ENCODE peak calls at places on chromosomes 5 and 9, in five cellular contexts. F, K, D, B and G are unnamed samples.

GRCh38 chr9:28853487-28853886 is 1280.2 kb upstream of the C9orf72 start:
- DNase-seq in B (no peak), F (no peak), D (peak), K (no peak), G (no peak)

GRCh38 chr9:35958104-35958825 is at the start of gene OR2S2:
- DNase-seq in B (no peak), K (no peak), D (no peak), F (no peak), G (no peak)

GRCh38 chr5:32298056-32298420 is 14.7 kb downstream of the MTMR12 start:
- DNase-seq in F (no peak), B (no peak), D (no peak), K (no peak), G (peak)

GRCh38 chr5:67299317-67299716 is 102.7 kb upstream of the CD180 start:
- DNase-seq in K (no peak), F (peak), B (no peak), D (no peak), G (no peak)

GRCh38 chr9:35258665-35259474 is 97.1 kb downstream of the UNC13B start:
- DNase-seq in F (peak), D (peak), K (peak), B (peak), G (peak)

GRCh38 chr9:116959775-116960174 is 272.7 kb downstream of the TRIM32 start:
- DNase-seq in B (no peak), K (no peak), F (no peak), D (no peak), G (no peak)

GRCh38 chr5:151094054-151094858 is 13.4 kb upstream of the TNIP1 start:
- DNase-seq in B (peak), F (no peak), K (no peak), D (no peak), G (peak)

GRCh38 chr5:73446631-73447233 is 1.8 kb downstream of the FOXD1 start:
- DNase-seq in D (no peak), F (no peak), K (no peak), B (no peak), G (no peak)

GRCh38 chr9:14895806-14896205 is 14.4 kb downstream of the FREM1 start:
- DNase-seq in B (no peak), F (no peak), K (no peak), D (no peak), G (no peak)

GRCh38 chr9:98602839-98603238 is 105.9 kb downstream of the GABBR2 start:
- DNase-seq in K (no peak), B (no peak), F (no peak), D (no peak), G (no peak)

GRCh38 chr9:114117614-114117995 is 18.5 kb upstream of the KIF12 start:
- DNase-seq in D (no peak), F (no peak), K (no peak), B (no peak), G (no peak)

GRCh38 chr5:96175090-96175489 is 213.4 kb upstream of the ELL2 start:
- DNase-seq in B (no peak), K (no peak), D (no peak), F (no peak), G (peak)

GRCh38 chr5:76477061-76477460 is 74.0 kb downstream of the IQGAP2 start:
- DNase-seq in D (no peak), F (no peak), K (no peak), B (no peak), G (no peak)

GRCh38 chr9:82488319-82488701 is 499.7 kb downstream of the SPATA31D1 start:
- DNase-seq in B (peak), K (peak), F (no peak), D (no peak), G (no peak)

GRCh38 chr5:132263548-132264261 is 6.2 kb downstream of the PDLIM4 start:
- DNase-seq in D (no peak), B (no peak), F (peak), K (peak), G (no peak)

GRCh38 chr5:37553720-37554402 is 174.7 kb downstream of the WDR70 start:
- DNase-seq in F (peak), B (no peak), K (no peak), D (no peak), G (no peak)

GRCh38 chr9:116000748-116001329 is 152.8 kb upstream of the PAPPA start:
- DNase-seq in B (peak), F (no peak), D (peak), K (no peak), G (peak)

GRCh38 chr5:168360521-168361285 is 69.3 kb downstream of the WWC1 start:
- DNase-seq in F (no peak), K (no peak), B (peak), D (no peak), G (no peak)

DNA sequence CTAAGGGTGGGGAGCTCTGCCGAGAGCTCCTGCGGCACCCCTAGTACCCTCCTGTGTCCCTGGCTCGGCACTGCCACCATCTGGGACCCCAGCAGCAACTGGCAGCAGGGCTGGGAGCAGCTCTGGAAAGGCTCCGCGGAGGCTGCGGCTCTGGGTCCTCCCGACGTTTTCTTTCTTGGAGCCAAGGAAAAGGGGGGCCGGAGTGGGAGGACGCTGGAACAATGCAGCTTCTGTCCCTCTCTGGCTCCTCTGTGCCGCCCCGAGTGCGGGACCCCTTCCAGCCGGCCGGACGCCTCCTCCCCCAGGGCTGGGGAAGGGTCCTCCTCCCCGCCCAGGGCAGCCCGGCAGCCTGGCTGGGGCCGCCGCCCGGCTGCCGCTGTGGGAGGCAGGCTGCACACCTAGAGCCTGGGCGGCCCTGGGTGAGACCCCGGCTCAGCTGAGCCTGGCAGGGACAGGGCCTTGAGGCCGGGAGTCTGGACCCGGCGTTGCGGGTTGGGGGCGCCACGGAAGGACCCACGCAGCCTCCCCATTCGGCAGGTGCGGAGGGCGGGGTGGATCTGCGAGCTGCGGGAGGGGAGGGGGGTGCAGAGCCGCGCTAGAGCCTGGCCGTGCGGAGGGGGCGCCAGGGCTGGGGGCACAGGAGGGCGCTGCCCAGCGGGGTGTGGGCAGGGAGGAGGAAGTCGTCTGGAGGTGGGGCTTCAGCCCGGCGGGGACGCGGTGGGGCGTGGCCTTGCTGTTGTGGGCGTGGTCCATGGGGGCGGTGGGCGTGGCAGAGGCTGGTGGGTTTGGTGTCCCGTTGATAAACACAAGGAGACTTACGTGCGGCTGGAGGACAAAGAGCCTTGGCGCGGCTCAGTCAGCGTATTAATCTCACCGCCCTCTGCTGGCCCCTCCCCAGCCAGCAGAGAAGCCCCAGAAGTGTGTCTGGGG is 15.1 kb downstream of the GPSM1 start:
- DNase-seq in B (peak), K (peak), F (peak), D (peak), G (peak)
- TF ChIP-seq CTCF in B (no peak), K (no peak), F (no peak), D (no peak), G (no peak)

DNA sequence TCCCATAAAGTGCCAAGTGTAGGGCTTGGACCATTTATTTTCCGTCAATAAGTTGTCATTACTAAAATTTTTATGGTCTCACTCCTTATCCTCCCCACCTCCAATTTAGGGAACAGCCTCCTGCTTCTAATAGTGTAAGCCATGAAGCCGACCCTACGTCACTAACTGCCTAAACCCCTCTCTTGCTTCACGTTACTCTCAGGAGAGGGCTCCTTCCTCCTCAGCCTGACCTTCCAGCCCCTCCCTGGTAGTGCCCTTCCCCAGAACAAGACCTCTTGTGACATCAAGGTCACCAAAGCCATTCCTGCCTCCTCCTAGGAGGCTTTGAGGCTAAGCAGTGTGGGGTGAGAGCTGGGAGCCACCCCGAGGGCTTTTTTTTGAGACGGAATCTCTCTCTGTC is 2.2 kb upstream of the CDK9 start:
- DNase-seq in B (no peak), F (no peak), K (no peak), D (no peak), G (no peak)
- TF ChIP-seq CTCF in B (no peak), F (no peak), K (no peak), D (no peak), G (no peak)

GRCh38 chr9:97372580-97372979 is 39.3 kb upstream of the TDRD7 start:
- DNase-seq in B (no peak), K (no peak), F (no peak), D (no peak), G (no peak)
- TF ChIP-seq CTCF in B (no peak), K (no peak), F (no peak), D (no peak), G (no peak)

DNA sequence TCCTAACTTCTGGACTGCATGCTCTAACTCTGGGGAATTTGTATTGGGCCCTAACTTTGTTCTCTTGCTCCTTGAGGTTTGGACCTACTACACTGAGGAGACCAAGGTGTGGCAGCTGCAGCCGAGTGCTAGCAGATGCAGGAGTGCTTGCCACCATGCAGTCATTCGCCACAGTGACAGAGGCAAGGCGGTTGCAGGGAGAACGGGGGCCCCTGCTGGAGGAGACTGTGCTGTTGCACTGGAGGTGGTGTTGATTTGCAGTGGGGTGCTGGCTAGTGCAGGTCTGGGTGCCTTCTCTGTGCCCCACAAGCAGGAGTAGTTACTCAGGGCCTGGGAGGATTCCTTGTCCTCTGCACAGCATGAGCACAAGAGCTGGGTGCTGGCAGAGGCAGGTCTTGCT is 22.4 kb upstream of the DIRAS2 start:
- DNase-seq in D (peak), B (no peak), K (no peak), F (no peak), G (peak)
- TF ChIP-seq CTCF in D (no peak), B (no peak), K (no peak), F (no peak), G (no peak)

GRCh38 chr5:71697967-71698366 is 21.1 kb upstream of the CARTPT start:
- DNase-seq in F (no peak), B (no peak), D (no peak), K (no peak), G (no peak)
- TF ChIP-seq CTCF in F (peak), B (no peak), D (peak), K (peak), G (peak)